ENCODE peak calls at places on chromosomes 1 and 21, in eight cellular contexts. One of them, this sample, is unnamed.

GRCh38 chr1:15985611-15986272 is 9.8 kb upstream of the ZBTB17 start:
- DNase-seq in astrocyte of the spinal cord: no peak
- DNase-seq in effector memory CD4-positive, alpha-beta T cell: no peak
- DNase-seq in stromal cell of bone marrow: no peak
- DNase-seq in astrocyte of the cerebellum: no peak
- DNase-seq in activated naive CD8-positive, alpha-beta T cell treated with anti-CD3 and anti-CD28 coated beads, Interleukin-2, amount 50 U/mL, for 24 hours: no peak
- DNase-seq in non-pigmented ciliary epithelial cell: no peak
- DNase-seq in GM12892: no peak
- DNase-seq in this sample: no peak

GRCh38 chr1:21332691-21333449 is 42.6 kb upstream of the ECE1 start:
- DNase-seq in stromal cell of bone marrow: no peak
- DNase-seq in astrocyte of the spinal cord: no peak
- DNase-seq in non-pigmented ciliary epithelial cell: no peak
- DNase-seq in effector memory CD4-positive, alpha-beta T cell: no peak
- DNase-seq in GM12892: no peak
- DNase-seq in activated naive CD8-positive, alpha-beta T cell treated with anti-CD3 and anti-CD28 coated beads, Interleukin-2, amount 50 U/mL, for 24 hours: no peak
- DNase-seq in astrocyte of the cerebellum: no peak
- DNase-seq in this sample: no peak

GRCh38 chr1:42730988-42731387 is 9.0 kb downstream of the CLDN19 start:
- DNase-seq in effector memory CD4-positive, alpha-beta T cell: no peak
- DNase-seq in stromal cell of bone marrow: no peak
- DNase-seq in non-pigmented ciliary epithelial cell: no peak
- DNase-seq in GM12892: no peak
- DNase-seq in activated naive CD8-positive, alpha-beta T cell treated with anti-CD3 and anti-CD28 coated beads, Interleukin-2, amount 50 U/mL, for 24 hours: peak; percentile 65
- DNase-seq in astrocyte of the spinal cord: no peak
- DNase-seq in astrocyte of the cerebellum: no peak
- DNase-seq in this sample: no peak

GRCh38 chr1:203199481-203200058 is 13.1 kb upstream of the CHI3L1 start:
- DNase-seq in GM12892: no peak
- DNase-seq in effector memory CD4-positive, alpha-beta T cell: no peak
- DNase-seq in stromal cell of bone marrow: no peak
- DNase-seq in non-pigmented ciliary epithelial cell: no peak
- DNase-seq in activated naive CD8-positive, alpha-beta T cell treated with anti-CD3 and anti-CD28 coated beads, Interleukin-2, amount 50 U/mL, for 24 hours: no peak
- DNase-seq in astrocyte of the cerebellum: no peak
- DNase-seq in astrocyte of the spinal cord: no peak
- DNase-seq in this sample: no peak

GRCh38 chr1:26156285-26157038 is 2.4 kb upstream of the FAM110D start:
- DNase-seq in effector memory CD4-positive, alpha-beta T cell: no peak
- DNase-seq in astrocyte of the cerebellum: no peak
- DNase-seq in non-pigmented ciliary epithelial cell: no peak
- DNase-seq in activated naive CD8-positive, alpha-beta T cell treated with anti-CD3 and anti-CD28 coated beads, Interleukin-2, amount 50 U/mL, for 24 hours: no peak
- DNase-seq in astrocyte of the spinal cord: no peak
- DNase-seq in GM12892: no peak
- DNase-seq in stromal cell of bone marrow: no peak
- DNase-seq in this sample: no peak

GRCh38 chr21:43827015-43827611 is 37.7 kb downstream of the RRP1 start:
- DNase-seq in astrocyte of the spinal cord: peak; percentile 69
- DNase-seq in non-pigmented ciliary epithelial cell: peak; percentile 9
- DNase-seq in effector memory CD4-positive, alpha-beta T cell: no peak
- DNase-seq in activated naive CD8-positive, alpha-beta T cell treated with anti-CD3 and anti-CD28 coated beads, Interleukin-2, amount 50 U/mL, for 24 hours: no peak
- DNase-seq in astrocyte of the cerebellum: peak; percentile 11
- DNase-seq in GM12892: no peak
- DNase-seq in stromal cell of bone marrow: peak; percentile 44
- DNase-seq in this sample: no peak

GRCh38 chr21:42047821-42048613 is 23.1 kb upstream of the UMODL1 start:
- DNase-seq in effector memory CD4-positive, alpha-beta T cell: no peak
- DNase-seq in non-pigmented ciliary epithelial cell: peak; percentile 91
- DNase-seq in GM12892: no peak
- DNase-seq in astrocyte of the cerebellum: peak; percentile 93
- DNase-seq in activated naive CD8-positive, alpha-beta T cell treated with anti-CD3 and anti-CD28 coated beads, Interleukin-2, amount 50 U/mL, for 24 hours: no peak
- DNase-seq in stromal cell of bone marrow: peak; percentile 98
- DNase-seq in astrocyte of the spinal cord: peak; percentile 98
- DNase-seq in this sample: peak; percentile 40

GRCh38 chr1:83742446-83742845 is 256.5 kb downstream of the TTLL7 start:
- DNase-seq in astrocyte of the cerebellum: no peak
- DNase-seq in effector memory CD4-positive, alpha-beta T cell: no peak
- DNase-seq in non-pigmented ciliary epithelial cell: no peak
- DNase-seq in activated naive CD8-positive, alpha-beta T cell treated with anti-CD3 and anti-CD28 coated beads, Interleukin-2, amount 50 U/mL, for 24 hours: no peak
- DNase-seq in stromal cell of bone marrow: peak; percentile 6
- DNase-seq in astrocyte of the spinal cord: no peak
- DNase-seq in GM12892: no peak
- DNase-seq in this sample: no peak

GRCh38 chr1:54851928-54852524 is 35.0 kb downstream of the DHCR24 start:
- DNase-seq in activated naive CD8-positive, alpha-beta T cell treated with anti-CD3 and anti-CD28 coated beads, Interleukin-2, amount 50 U/mL, for 24 hours: no peak
- DNase-seq in astrocyte of the cerebellum: no peak
- DNase-seq in astrocyte of the spinal cord: no peak
- DNase-seq in GM12892: no peak
- DNase-seq in stromal cell of bone marrow: no peak
- DNase-seq in effector memory CD4-positive, alpha-beta T cell: no peak
- DNase-seq in non-pigmented ciliary epithelial cell: no peak
- DNase-seq in this sample: no peak

GRCh38 chr1:42136466-42136865 is 16.7 kb upstream of the GUCA2B start:
- DNase-seq in effector memory CD4-positive, alpha-beta T cell: no peak
- DNase-seq in activated naive CD8-positive, alpha-beta T cell treated with anti-CD3 and anti-CD28 coated beads, Interleukin-2, amount 50 U/mL, for 24 hours: no peak
- DNase-seq in non-pigmented ciliary epithelial cell: no peak
- DNase-seq in stromal cell of bone marrow: no peak
- DNase-seq in GM12892: no peak
- DNase-seq in astrocyte of the cerebellum: no peak
- DNase-seq in astrocyte of the spinal cord: no peak
- DNase-seq in this sample: no peak

GRCh38 chr1:58710190-58710589 is 10.3 kb upstream of the MYSM1 start:
- DNase-seq in stromal cell of bone marrow: no peak
- DNase-seq in non-pigmented ciliary epithelial cell: no peak
- DNase-seq in activated naive CD8-positive, alpha-beta T cell treated with anti-CD3 and anti-CD28 coated beads, Interleukin-2, amount 50 U/mL, for 24 hours: no peak
- DNase-seq in astrocyte of the cerebellum: no peak
- DNase-seq in GM12892: no peak
- DNase-seq in effector memory CD4-positive, alpha-beta T cell: no peak
- DNase-seq in astrocyte of the spinal cord: no peak
- DNase-seq in this sample: no peak

GRCh38 chr1:94821636-94822305 is 1.6 kb downstream of the SLC44A3 start:
- DNase-seq in effector memory CD4-positive, alpha-beta T cell: no peak
- DNase-seq in non-pigmented ciliary epithelial cell: no peak
- DNase-seq in stromal cell of bone marrow: no peak
- DNase-seq in astrocyte of the cerebellum: no peak
- DNase-seq in astrocyte of the spinal cord: no peak
- DNase-seq in GM12892: no peak
- DNase-seq in activated naive CD8-positive, alpha-beta T cell treated with anti-CD3 and anti-CD28 coated beads, Interleukin-2, amount 50 U/mL, for 24 hours: no peak
- DNase-seq in this sample: no peak

GRCh38 chr1:206041640-206042039 is 11.3 kb upstream of the RHEX start:
- DNase-seq in effector memory CD4-positive, alpha-beta T cell: no peak
- DNase-seq in astrocyte of the cerebellum: no peak
- DNase-seq in astrocyte of the spinal cord: no peak
- DNase-seq in non-pigmented ciliary epithelial cell: no peak
- DNase-seq in GM12892: no peak
- DNase-seq in activated naive CD8-positive, alpha-beta T cell treated with anti-CD3 and anti-CD28 coated beads, Interleukin-2, amount 50 U/mL, for 24 hours: no peak
- DNase-seq in stromal cell of bone marrow: no peak
- DNase-seq in this sample: no peak

GRCh38 chr1:191695865-191696264 is 462.4 kb upstream of the RGS18 start:
- DNase-seq in stromal cell of bone marrow: no peak
- DNase-seq in effector memory CD4-positive, alpha-beta T cell: no peak
- DNase-seq in GM12892: no peak
- DNase-seq in activated naive CD8-positive, alpha-beta T cell treated with anti-CD3 and anti-CD28 coated beads, Interleukin-2, amount 50 U/mL, for 24 hours: no peak
- DNase-seq in astrocyte of the spinal cord: peak; percentile 5
- DNase-seq in astrocyte of the cerebellum: no peak
- DNase-seq in non-pigmented ciliary epithelial cell: no peak
- DNase-seq in this sample: no peak

GRCh38 chr21:45599146-45599581 is 44.4 kb upstream of the PCBP3 start:
- DNase-seq in effector memory CD4-positive, alpha-beta T cell: no peak
- DNase-seq in astrocyte of the spinal cord: no peak
- DNase-seq in stromal cell of bone marrow: no peak
- DNase-seq in GM12892: no peak
- DNase-seq in astrocyte of the cerebellum: no peak
- DNase-seq in activated naive CD8-positive, alpha-beta T cell treated with anti-CD3 and anti-CD28 coated beads, Interleukin-2, amount 50 U/mL, for 24 hours: no peak
- DNase-seq in non-pigmented ciliary epithelial cell: no peak
- DNase-seq in this sample: no peak

GRCh38 chr1:31704261-31705079 is 653 bp upstream of the COL16A1 start:
- DNase-seq in astrocyte of the spinal cord: peak; percentile 85
- DNase-seq in non-pigmented ciliary epithelial cell: no peak
- DNase-seq in stromal cell of bone marrow: peak; percentile 58
- DNase-seq in astrocyte of the cerebellum: peak; percentile 57
- DNase-seq in GM12892: no peak
- DNase-seq in activated naive CD8-positive, alpha-beta T cell treated with anti-CD3 and anti-CD28 coated beads, Interleukin-2, amount 50 U/mL, for 24 hours: no peak
- DNase-seq in effector memory CD4-positive, alpha-beta T cell: no peak
- DNase-seq in this sample: no peak

GRCh38 chr21:19501115-19501514 is 1097.5 kb upstream of the TMPRSS15 start:
- DNase-seq in activated naive CD8-positive, alpha-beta T cell treated with anti-CD3 and anti-CD28 coated beads, Interleukin-2, amount 50 U/mL, for 24 hours: no peak
- DNase-seq in astrocyte of the cerebellum: no peak
- DNase-seq in astrocyte of the spinal cord: no peak
- DNase-seq in effector memory CD4-positive, alpha-beta T cell: no peak
- DNase-seq in non-pigmented ciliary epithelial cell: no peak
- DNase-seq in GM12892: no peak
- DNase-seq in stromal cell of bone marrow: no peak
- DNase-seq in this sample: no peak

GRCh38 chr1:174017231-174017970 is 4.8 kb downstream of the RC3H1 start:
- DNase-seq in astrocyte of the spinal cord: peak; percentile 18
- DNase-seq in GM12892: no peak
- DNase-seq in activated naive CD8-positive, alpha-beta T cell treated with anti-CD3 and anti-CD28 coated beads, Interleukin-2, amount 50 U/mL, for 24 hours: no peak
- DNase-seq in stromal cell of bone marrow: no peak
- DNase-seq in non-pigmented ciliary epithelial cell: no peak
- DNase-seq in astrocyte of the cerebellum: no peak
- DNase-seq in effector memory CD4-positive, alpha-beta T cell: no peak
- DNase-seq in this sample: no peak

GRCh38 chr1:23619299-23620188 is 60.2 kb upstream of the ID3 start:
- DNase-seq in stromal cell of bone marrow: no peak
- DNase-seq in astrocyte of the cerebellum: no peak
- DNase-seq in non-pigmented ciliary epithelial cell: no peak
- DNase-seq in activated naive CD8-positive, alpha-beta T cell treated with anti-CD3 and anti-CD28 coated beads, Interleukin-2, amount 50 U/mL, for 24 hours: peak; percentile 74
- DNase-seq in effector memory CD4-positive, alpha-beta T cell: peak; percentile 86
- DNase-seq in GM12892: peak; percentile 71
- DNase-seq in astrocyte of the spinal cord: no peak
- DNase-seq in this sample: no peak

GRCh38 chr1:171654705-171655214 is 2.3 kb upstream of the MYOC start:
- DNase-seq in activated naive CD8-positive, alpha-beta T cell treated with anti-CD3 and anti-CD28 coated beads, Interleukin-2, amount 50 U/mL, for 24 hours: no peak
- DNase-seq in non-pigmented ciliary epithelial cell: no peak
- DNase-seq in astrocyte of the cerebellum: no peak
- DNase-seq in effector memory CD4-positive, alpha-beta T cell: no peak
- DNase-seq in stromal cell of bone marrow: no peak
- DNase-seq in GM12892: no peak
- DNase-seq in astrocyte of the spinal cord: no peak
- DNase-seq in this sample: no peak

GRCh38 chr1:209248649-209249279 is 334.8 kb upstream of the CAMK1G start:
- DNase-seq in effector memory CD4-positive, alpha-beta T cell: no peak
- DNase-seq in activated naive CD8-positive, alpha-beta T cell treated with anti-CD3 and anti-CD28 coated beads, Interleukin-2, amount 50 U/mL, for 24 hours: peak; percentile 46
- DNase-seq in astrocyte of the spinal cord: peak; percentile 72
- DNase-seq in astrocyte of the cerebellum: peak; percentile 49
- DNase-seq in stromal cell of bone marrow: peak; percentile 26
- DNase-seq in GM12892: no peak
- DNase-seq in non-pigmented ciliary epithelial cell: peak; percentile 35
- DNase-seq in this sample: peak; percentile 24

GRCh38 chr1:2172012-2172411 is 22.6 kb downstream of the FAAP20 start:
- DNase-seq in astrocyte of the cerebellum: no peak
- DNase-seq in non-pigmented ciliary epithelial cell: no peak
- DNase-seq in astrocyte of the spinal cord: no peak
- DNase-seq in GM12892: no peak
- DNase-seq in stromal cell of bone marrow: no peak
- DNase-seq in effector memory CD4-positive, alpha-beta T cell: no peak
- DNase-seq in activated naive CD8-positive, alpha-beta T cell treated with anti-CD3 and anti-CD28 coated beads, Interleukin-2, amount 50 U/mL, for 24 hours: no peak
- DNase-seq in this sample: no peak

GRCh38 chr21:35988396-35989140 is 71.8 kb downstream of the SETD4 start:
- DNase-seq in astrocyte of the cerebellum: no peak
- DNase-seq in activated naive CD8-positive, alpha-beta T cell treated with anti-CD3 and anti-CD28 coated beads, Interleukin-2, amount 50 U/mL, for 24 hours: no peak
- DNase-seq in non-pigmented ciliary epithelial cell: no peak
- DNase-seq in astrocyte of the spinal cord: no peak
- DNase-seq in stromal cell of bone marrow: no peak
- DNase-seq in effector memory CD4-positive, alpha-beta T cell: no peak
- DNase-seq in GM12892: no peak
- DNase-seq in this sample: no peak

GRCh38 chr1:200351826-200352549 is 57.8 kb downstream of the ZNF281 start:
- DNase-seq in astrocyte of the cerebellum: peak; percentile 93
- DNase-seq in effector memory CD4-positive, alpha-beta T cell: no peak
- DNase-seq in activated naive CD8-positive, alpha-beta T cell treated with anti-CD3 and anti-CD28 coated beads, Interleukin-2, amount 50 U/mL, for 24 hours: no peak
- DNase-seq in astrocyte of the spinal cord: peak; percentile 94
- DNase-seq in non-pigmented ciliary epithelial cell: peak; percentile 96
- DNase-seq in stromal cell of bone marrow: peak; percentile 90
- DNase-seq in GM12892: no peak
- DNase-seq in this sample: no peak

GRCh38 chr1:53656062-53656915 is 82.7 kb downstream of the GLIS1 start:
- DNase-seq in astrocyte of the spinal cord: peak; percentile 80
- DNase-seq in stromal cell of bone marrow: peak; percentile 48
- DNase-seq in effector memory CD4-positive, alpha-beta T cell: no peak
- DNase-seq in GM12892: no peak
- DNase-seq in astrocyte of the cerebellum: peak; percentile 41
- DNase-seq in activated naive CD8-positive, alpha-beta T cell treated with anti-CD3 and anti-CD28 coated beads, Interleukin-2, amount 50 U/mL, for 24 hours: no peak
- DNase-seq in non-pigmented ciliary epithelial cell: peak; percentile 37
- DNase-seq in this sample: no peak

GRCh38 chr1:87684194-87684593 is 355.5 kb downstream of the LMO4 start:
- DNase-seq in GM12892: no peak
- DNase-seq in stromal cell of bone marrow: no peak
- DNase-seq in non-pigmented ciliary epithelial cell: no peak
- DNase-seq in astrocyte of the spinal cord: peak; percentile 63
- DNase-seq in activated naive CD8-positive, alpha-beta T cell treated with anti-CD3 and anti-CD28 coated beads, Interleukin-2, amount 50 U/mL, for 24 hours: no peak
- DNase-seq in effector memory CD4-positive, alpha-beta T cell: no peak
- DNase-seq in astrocyte of the cerebellum: peak; percentile 5
- DNase-seq in this sample: no peak

GRCh38 chr21:43762303-43763128 is 13.6 kb downstream of the CSTB start:
- DNase-seq in astrocyte of the spinal cord: no peak
- DNase-seq in stromal cell of bone marrow: no peak
- DNase-seq in activated naive CD8-positive, alpha-beta T cell treated with anti-CD3 and anti-CD28 coated beads, Interleukin-2, amount 50 U/mL, for 24 hours: no peak
- DNase-seq in astrocyte of the cerebellum: no peak
- DNase-seq in non-pigmented ciliary epithelial cell: no peak
- DNase-seq in effector memory CD4-positive, alpha-beta T cell: no peak
- DNase-seq in GM12892: no peak
- DNase-seq in this sample: no peak

GRCh38 chr1:108570128-108570527 is 10.2 kb downstream of the EEIG2 start:
- DNase-seq in GM12892: no peak
- DNase-seq in stromal cell of bone marrow: no peak
- DNase-seq in astrocyte of the cerebellum: no peak
- DNase-seq in astrocyte of the spinal cord: no peak
- DNase-seq in effector memory CD4-positive, alpha-beta T cell: no peak
- DNase-seq in non-pigmented ciliary epithelial cell: no peak
- DNase-seq in activated naive CD8-positive, alpha-beta T cell treated with anti-CD3 and anti-CD28 coated beads, Interleukin-2, amount 50 U/mL, for 24 hours: no peak
- DNase-seq in this sample: no peak

GRCh38 chr1:56081151-56081550 is 498.2 kb downstream of the PLPP3 start:
- DNase-seq in GM12892: no peak
- DNase-seq in effector memory CD4-positive, alpha-beta T cell: no peak
- DNase-seq in astrocyte of the spinal cord: peak; percentile 37
- DNase-seq in astrocyte of the cerebellum: no peak
- DNase-seq in activated naive CD8-positive, alpha-beta T cell treated with anti-CD3 and anti-CD28 coated beads, Interleukin-2, amount 50 U/mL, for 24 hours: no peak
- DNase-seq in non-pigmented ciliary epithelial cell: no peak
- DNase-seq in stromal cell of bone marrow: peak; percentile 87
- DNase-seq in this sample: no peak

GRCh38 chr1:245345191-245345884 is 190.6 kb downstream of the KIF26B start:
- DNase-seq in non-pigmented ciliary epithelial cell: no peak
- DNase-seq in astrocyte of the spinal cord: no peak
- DNase-seq in GM12892: no peak
- DNase-seq in effector memory CD4-positive, alpha-beta T cell: no peak
- DNase-seq in stromal cell of bone marrow: no peak
- DNase-seq in astrocyte of the cerebellum: no peak
- DNase-seq in activated naive CD8-positive, alpha-beta T cell treated with anti-CD3 and anti-CD28 coated beads, Interleukin-2, amount 50 U/mL, for 24 hours: no peak
- DNase-seq in this sample: no peak

GRCh38 chr21:36134820-36135390 is at the start of gene CBR3:
- DNase-seq in astrocyte of the spinal cord: peak; percentile 73
- DNase-seq in activated naive CD8-positive, alpha-beta T cell treated with anti-CD3 and anti-CD28 coated beads, Interleukin-2, amount 50 U/mL, for 24 hours: peak; percentile 69
- DNase-seq in non-pigmented ciliary epithelial cell: no peak
- DNase-seq in GM12892: peak; percentile 40
- DNase-seq in effector memory CD4-positive, alpha-beta T cell: peak; percentile 21
- DNase-seq in stromal cell of bone marrow: peak; percentile 81
- DNase-seq in astrocyte of the cerebellum: no peak
- DNase-seq in this sample: no peak

This sample was measured in HS-27A.